ENCODE peak calls at places on chromosomes 3 and 15, in ten cellular contexts. E is NB4; Q is brain microvascular endothelial cell; G is T-helper 17 cell; S is HFF-Myc; O is epithelial cell of esophagus; C is A549; Y is GM10248; A is left cardiac atrium; U is activated CD8-positive, alpha-beta memory T cell treated with anti-CD3 and anti-CD28 coated beads for 1 hour. V is an unnamed sample.

GRCh38 chr15:56243774-56244236 is at the start of gene RFX7:
- DNase-seq in Q (peak; percentile 39), U (no peak), A (peak; percentile 83), G (peak; percentile 69), Y (peak; percentile 76), S (no peak), C (peak; percentile 82), E (peak; percentile 80), O (peak; percentile 81), V (peak; percentile 75)

GRCh38 chr3:78258798-78259197 is 1218.9 kb downstream of the ROBO2 start:
- DNase-seq in E (no peak), U (no peak), A (no peak), Y (no peak), C (no peak), S (peak; percentile 55), G (no peak), Q (peak; percentile 76), O (peak; percentile 4), V (no peak)

GRCh38 chr3:29453278-29453961 is 172.5 kb downstream of the RBMS3 start:
- DNase-seq in C (no peak), O (peak; percentile 30), U (no peak), A (peak; percentile 22), E (no peak), Y (no peak), Q (no peak), G (no peak), S (no peak), V (peak; percentile 24)

GRCh38 chr3:175073209-175073905 is 214.2 kb downstream of the NAALADL2 start:
- DNase-seq in G (no peak), Q (peak; percentile 30), E (no peak), Y (no peak), O (peak; percentile 59), S (no peak), U (no peak), A (no peak), C (no peak), V (no peak)

GRCh38 chr3:149554826-149555225 is 80.3 kb downstream of the TM4SF4 start:
- DNase-seq in C (no peak), G (no peak), U (no peak), A (no peak), Y (no peak), S (peak; percentile 97), Q (no peak), O (peak; percentile 89), E (no peak), V (no peak)

GRCh38 chr3:9777695-9778023 is 7.9 kb upstream of the CAMK1 start:
- DNase-seq in O (no peak), A (no peak), Y (no peak), S (no peak), Q (no peak), U (no peak), C (no peak), G (no peak), E (no peak), V (no peak)

GRCh38 chr3:59816312-59816711 is 766.5 kb upstream of the CFAP20DC start:
- DNase-seq in A (no peak), S (no peak), G (no peak), U (no peak), Q (no peak), O (peak; percentile 79), C (no peak), E (no peak), Y (no peak), V (no peak)

GRCh38 chr3:20698896-20699295 is 512.9 kb upstream of the SGO1 start:
- DNase-seq in C (no peak), U (no peak), S (no peak), Q (no peak), O (no peak), A (no peak), E (no peak), Y (no peak), G (no peak), V (no peak)

GRCh38 chr15:92111756-92112155 is 258.2 kb downstream of the SLCO3A1 start:
- DNase-seq in A (no peak), G (no peak), Q (no peak), C (no peak), S (no peak), Y (no peak), O (no peak), E (no peak), U (no peak), V (no peak)

GRCh38 chr3:125440970-125441369 is 65.8 kb upstream of the ZNF148 start:
- DNase-seq in U (no peak), Y (no peak), A (no peak), G (no peak), C (no peak), E (no peak), S (no peak), Q (no peak), O (no peak), V (no peak)

V was measured in midbrain.